ENCODE peak calls at places on chromosome 9, in four cellular contexts. One of them, this sample, is unnamed.

GRCh38 chr9:16869961-16870605 is 387 bp downstream of the BNC2 start:
- DNase-seq in K562: no peak
- DNase-seq in H1: peak; percentile 56
- DNase-seq in HepG2: no peak
- DNase-seq in this sample: no peak

GRCh38 chr9:101398930-101399640 is 434 bp downstream of the ZNF189 start:
- DNase-seq in K562: peak; percentile 43
- DNase-seq in H1: no peak
- DNase-seq in HepG2: no peak
- DNase-seq in this sample: no peak

GRCh38 chr9:135989157-135989556 is 28.0 kb upstream of the UBAC1 start:
- DNase-seq in K562: no peak
- DNase-seq in H1: no peak
- DNase-seq in HepG2: no peak
- DNase-seq in this sample: no peak

GRCh38 chr9:8738953-8739352 is 939.4 kb upstream of the DMAC1 start:
- DNase-seq in K562: no peak
- DNase-seq in H1: no peak
- DNase-seq in HepG2: no peak
- DNase-seq in this sample: no peak

GRCh38 chr9:78958887-78959286 is 612.9 kb upstream of the TLE4 start:
- DNase-seq in K562: no peak
- DNase-seq in H1: no peak
- DNase-seq in HepG2: no peak
- DNase-seq in this sample: no peak

GRCh38 chr9:137318976-137319375 is 16.9 kb upstream of the NRARP start:
- DNase-seq in K562: peak; percentile 50
- DNase-seq in H1: peak; percentile 67
- DNase-seq in HepG2: no peak
- DNase-seq in this sample: no peak

GRCh38 chr9:27491164-27491563 is 32.9 kb upstream of the IFNK start:
- DNase-seq in K562: no peak
- DNase-seq in H1: no peak
- DNase-seq in HepG2: no peak
- DNase-seq in this sample: peak; percentile 11

GRCh38 chr9:105146677-105147076 is 97.8 kb upstream of the SLC44A1 start:
- DNase-seq in K562: no peak
- DNase-seq in H1: no peak
- DNase-seq in HepG2: no peak
- DNase-seq in this sample: no peak

GRCh38 chr9:136015656-136016055 is 54.5 kb upstream of the UBAC1 start:
- DNase-seq in K562: no peak
- DNase-seq in H1: no peak
- DNase-seq in HepG2: no peak
- DNase-seq in this sample: no peak

GRCh38 chr9:34163439-34163838 is 15.4 kb upstream of the UBAP1 start:
- DNase-seq in K562: no peak
- DNase-seq in H1: no peak
- DNase-seq in HepG2: no peak
- DNase-seq in this sample: no peak

GRCh38 chr9:21317956-21318923 is 13.1 kb upstream of the IFNA5 start:
- DNase-seq in K562: no peak
- DNase-seq in H1: no peak
- DNase-seq in HepG2: peak; percentile 24
- DNase-seq in this sample: no peak
- TF ChIP-seq CBX5 in K562: no peak
- TF ChIP-seq CBX5 in H1: no peak
- TF ChIP-seq CBX5 in HepG2: no peak
- TF ChIP-seq CBX5 in this sample: no peak

GRCh38 chr9:88828492-88828974 is 162.7 kb upstream of the S1PR3 start:
- DNase-seq in K562: no peak
- DNase-seq in H1: no peak
- DNase-seq in HepG2: no peak
- DNase-seq in this sample: no peak

GRCh38 chr9:88831783-88832407 is 159.4 kb upstream of the S1PR3 start:
- DNase-seq in K562: no peak
- DNase-seq in H1: no peak
- DNase-seq in HepG2: no peak
- DNase-seq in this sample: no peak

GRCh38 chr9:88826651-88827245 is 164.5 kb upstream of the S1PR3 start:
- DNase-seq in K562: no peak
- DNase-seq in H1: no peak
- DNase-seq in HepG2: no peak
- DNase-seq in this sample: no peak

GRCh38 chr9:88828018-88828417 is 163.2 kb upstream of the S1PR3 start:
- DNase-seq in K562: no peak
- DNase-seq in H1: no peak
- DNase-seq in HepG2: no peak
- DNase-seq in this sample: no peak

DNA sequence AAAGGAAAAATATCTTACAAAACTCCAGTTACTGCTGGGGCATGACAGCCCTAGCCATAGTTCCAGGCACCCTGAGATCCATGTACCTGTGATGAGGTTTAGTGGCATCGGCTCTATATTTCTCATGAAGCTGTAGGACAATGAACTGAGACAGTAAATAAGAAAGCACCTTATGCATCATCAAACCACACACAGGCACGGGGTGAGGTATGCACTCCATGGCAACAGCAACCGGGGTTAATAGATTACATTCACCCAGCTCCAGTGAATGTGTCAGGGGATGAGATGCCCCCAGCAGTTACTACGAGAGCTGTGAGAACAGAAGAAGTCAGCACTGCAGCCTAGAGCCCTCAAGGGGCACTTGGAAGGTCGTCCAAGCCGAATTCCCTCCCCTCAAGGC is 162.0 kb upstream of the S1PR3 start:
- DNase-seq in K562: no peak
- DNase-seq in H1: no peak
- DNase-seq in HepG2: no peak
- DNase-seq in this sample: no peak
- TF ChIP-seq CBX5 in K562: no peak
- TF ChIP-seq CBX5 in H1: no peak
- TF ChIP-seq CBX5 in HepG2: no peak
- TF ChIP-seq CBX5 in this sample: no peak

DNA sequence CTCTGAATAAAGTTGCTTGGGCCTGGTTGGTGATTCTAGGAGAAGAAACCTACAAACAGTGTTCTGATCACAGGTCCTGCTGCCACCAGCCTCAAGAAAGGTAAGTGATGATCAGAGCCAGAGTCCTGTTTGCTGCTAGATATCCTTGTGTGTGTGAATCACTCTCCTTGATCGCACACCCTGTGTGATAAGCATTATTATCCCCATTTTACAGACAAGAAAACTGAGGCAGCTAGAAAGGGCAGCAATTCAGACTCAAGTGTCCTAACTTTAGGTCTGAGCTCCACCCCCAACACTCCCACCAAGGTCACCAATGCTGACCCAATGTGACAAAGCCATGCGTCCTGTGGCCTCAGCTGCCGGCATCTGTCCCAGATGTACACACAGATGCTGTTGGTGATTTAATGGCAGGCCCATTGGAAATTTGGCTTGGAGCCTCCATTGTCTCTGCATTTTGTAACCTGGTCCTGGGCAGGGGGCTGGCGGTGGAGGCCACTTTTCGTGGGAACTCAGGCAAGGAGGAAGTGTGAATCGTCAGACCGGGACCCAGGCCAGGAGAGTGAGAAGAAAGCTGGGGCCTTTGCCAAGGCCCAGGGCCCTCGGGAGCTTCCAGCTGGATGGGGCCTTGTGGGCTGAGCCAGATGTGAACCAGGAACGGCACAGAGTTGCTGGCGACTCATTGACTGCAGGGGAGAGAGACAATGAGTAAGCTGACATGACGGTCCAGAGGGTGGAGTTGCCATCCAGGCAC is 29.8 kb upstream of the GGTA1 start:
- DNase-seq in K562: no peak
- DNase-seq in H1: no peak
- DNase-seq in HepG2: no peak
- DNase-seq in this sample: no peak
- TF ChIP-seq CBX5 in K562: no peak
- TF ChIP-seq CBX5 in H1: no peak
- TF ChIP-seq CBX5 in HepG2: no peak
- TF ChIP-seq CBX5 in this sample: no peak

DNA sequence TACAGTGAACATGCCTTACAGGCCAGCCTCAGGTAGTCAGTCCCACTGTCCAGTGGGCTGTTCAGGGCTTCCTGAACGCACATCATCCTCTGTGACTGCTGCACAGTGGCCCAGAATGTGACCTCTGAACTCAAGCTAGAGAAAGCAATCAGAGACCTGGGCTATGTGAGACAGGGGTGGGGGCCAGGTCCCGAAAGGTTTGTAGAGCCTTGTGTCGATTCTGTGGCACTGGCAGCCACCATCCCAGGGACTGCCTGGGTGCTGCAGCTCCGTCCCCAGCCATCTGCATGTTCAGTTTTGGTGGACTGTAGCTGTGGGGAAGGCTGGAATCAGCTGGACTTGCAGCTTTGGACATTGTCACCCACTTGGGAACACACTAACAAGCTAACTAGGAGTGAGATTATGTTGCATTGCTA is 47.7 kb downstream of the MVB12B start:
- DNase-seq in K562: no peak
- DNase-seq in H1: no peak
- DNase-seq in HepG2: peak; percentile 78
- DNase-seq in this sample: no peak
- TF ChIP-seq CBX5 in K562: no peak
- TF ChIP-seq CBX5 in H1: no peak
- TF ChIP-seq CBX5 in HepG2: no peak
- TF ChIP-seq CBX5 in this sample: no peak

GRCh38 chr9:113888361-113888760 is 12.3 kb downstream of the ZNF618 start:
- DNase-seq in K562: no peak
- DNase-seq in H1: no peak
- DNase-seq in HepG2: no peak
- DNase-seq in this sample: no peak
- TF ChIP-seq CBX5 in K562: no peak
- TF ChIP-seq CBX5 in H1: no peak
- TF ChIP-seq CBX5 in HepG2: no peak
- TF ChIP-seq CBX5 in this sample: no peak

DNA sequence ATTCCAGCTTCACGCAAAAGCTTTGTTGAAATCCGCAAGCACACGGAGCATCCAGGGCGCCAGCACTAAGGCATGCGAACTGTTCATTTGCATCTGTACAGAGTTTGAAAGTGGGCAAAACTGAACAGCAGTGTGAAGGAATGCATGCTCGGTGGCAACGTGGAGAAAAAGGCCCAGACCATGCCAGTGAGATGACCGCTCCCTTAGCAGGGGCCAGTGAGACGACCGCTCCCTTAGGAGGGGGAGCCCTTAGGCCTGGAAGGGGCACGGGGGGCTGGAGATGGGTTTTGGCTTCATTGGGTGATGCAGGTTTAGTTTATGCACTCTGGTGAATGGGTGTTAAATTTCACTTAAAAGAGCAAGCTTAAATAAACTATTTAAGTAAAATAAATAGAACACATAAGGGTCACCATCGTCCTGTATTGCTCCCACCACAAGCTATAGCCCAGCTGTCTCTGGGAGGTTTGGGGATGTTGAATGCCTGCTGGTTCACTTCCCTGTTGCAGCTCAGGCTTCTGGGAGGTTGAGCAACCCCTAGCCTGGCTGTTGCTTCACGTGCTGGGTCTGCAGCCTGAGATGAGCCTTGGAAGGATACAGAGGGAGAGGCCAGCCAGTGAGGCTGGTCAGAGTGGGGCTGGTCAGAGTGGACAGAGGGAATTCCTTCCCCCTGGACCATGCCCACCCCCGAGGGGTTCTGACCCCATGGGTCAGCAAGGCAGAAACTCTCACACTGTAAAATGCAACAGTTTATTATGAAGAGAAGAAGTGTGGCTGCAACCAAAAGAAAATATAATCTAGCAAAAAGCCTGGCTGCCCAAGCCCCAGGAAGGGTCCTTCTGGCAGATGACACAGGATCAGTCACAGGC is 4.6 kb upstream of the FCN1 start:
- DNase-seq in K562: no peak
- DNase-seq in H1: no peak
- DNase-seq in HepG2: no peak
- DNase-seq in this sample: no peak
- TF ChIP-seq CBX5 in K562: no peak
- TF ChIP-seq CBX5 in H1: no peak
- TF ChIP-seq CBX5 in HepG2: no peak
- TF ChIP-seq CBX5 in this sample: no peak

GRCh38 chr9:94135222-94135621 is 51.0 kb downstream of the PTPDC1 start:
- DNase-seq in K562: no peak
- DNase-seq in H1: no peak
- DNase-seq in HepG2: no peak
- DNase-seq in this sample: no peak
- TF ChIP-seq CBX5 in K562: no peak
- TF ChIP-seq CBX5 in H1: no peak
- TF ChIP-seq CBX5 in HepG2: no peak
- TF ChIP-seq CBX5 in this sample: no peak

GRCh38 chr9:96203867-96204412 is 98.0 kb downstream of the HSD17B3 start:
- DNase-seq in K562: no peak
- DNase-seq in H1: no peak
- DNase-seq in HepG2: no peak
- DNase-seq in this sample: no peak

GRCh38 chr9:96214639-96215038 is 87.3 kb downstream of the HSD17B3 start:
- DNase-seq in K562: no peak
- DNase-seq in H1: no peak
- DNase-seq in HepG2: no peak
- DNase-seq in this sample: no peak

GRCh38 chr9:96206156-96206751 is 95.7 kb downstream of the HSD17B3 start:
- DNase-seq in K562: no peak
- DNase-seq in H1: no peak
- DNase-seq in HepG2: no peak
- DNase-seq in this sample: no peak

GRCh38 chr9:96204853-96205252 is 97.1 kb downstream of the HSD17B3 start:
- DNase-seq in K562: no peak
- DNase-seq in H1: no peak
- DNase-seq in HepG2: no peak
- DNase-seq in this sample: no peak

DNA sequence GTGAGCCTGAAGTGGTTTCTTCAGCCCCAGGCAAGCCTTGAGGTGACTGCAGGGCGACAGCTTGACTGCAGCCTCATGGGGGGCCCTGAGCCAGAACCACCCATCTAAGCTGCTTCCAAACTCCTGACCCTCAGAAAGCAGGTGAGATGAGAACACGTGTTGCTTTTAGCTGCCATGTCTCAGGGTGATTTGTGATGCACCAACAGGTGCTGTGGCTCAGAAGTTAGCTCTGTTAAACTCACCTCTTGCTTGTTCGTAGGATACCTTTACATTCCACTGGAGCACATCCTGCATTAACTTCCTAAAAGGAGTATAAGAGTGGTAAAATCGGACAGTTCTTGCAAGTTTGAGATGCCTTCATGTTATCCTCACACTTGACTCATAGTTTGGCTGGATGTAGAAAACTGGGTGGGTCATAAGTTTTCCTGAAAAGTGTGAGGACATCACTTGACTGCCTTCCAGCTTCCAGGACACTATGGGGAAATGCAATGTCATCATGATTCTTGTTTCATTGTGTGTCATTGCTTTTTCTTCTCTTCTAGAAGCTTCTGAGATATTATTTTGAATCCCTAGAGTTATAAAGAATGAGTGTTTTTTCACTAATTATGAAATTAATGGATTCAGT is 92.5 kb downstream of the HSD17B3 start:
- DNase-seq in K562: no peak
- DNase-seq in H1: no peak
- DNase-seq in HepG2: no peak
- DNase-seq in this sample: no peak
- TF ChIP-seq CBX5 in K562: no peak
- TF ChIP-seq CBX5 in H1: no peak
- TF ChIP-seq CBX5 in HepG2: no peak
- TF ChIP-seq CBX5 in this sample: no peak